ENCODE peak calls at places on chromosomes 12 and 14, in four cellular contexts. One of them, this sample, is unnamed.

GRCh38 chr14:21626491-21627230 is 8.1 kb downstream of the OR10G2 start:
- DNase-seq in stomach: no peak
- DNase-seq in left ventricle myocardium inferior: no peak
- DNase-seq in adrenal gland: no peak
- DNase-seq in this sample: no peak

GRCh38 chr14:44803239-44803905 is 158.4 kb downstream of the KLHL28 start:
- DNase-seq in left ventricle myocardium inferior: no peak
- DNase-seq in stomach: no peak
- DNase-seq in adrenal gland: no peak
- DNase-seq in this sample: no peak

GRCh38 chr14:100780246-100780645 is 45.7 kb upstream of the MEG3 start:
- DNase-seq in stomach: peak; percentile 23
- DNase-seq in left ventricle myocardium inferior: no peak
- DNase-seq in adrenal gland: no peak
- DNase-seq in this sample: no peak

GRCh38 chr12:95205685-95206084 is 11.6 kb downstream of the FGD6 start:
- DNase-seq in stomach: no peak
- DNase-seq in left ventricle myocardium inferior: no peak
- DNase-seq in adrenal gland: peak; percentile 60
- DNase-seq in this sample: no peak

GRCh38 chr12:106107566-106107965 is 31.2 kb downstream of the NUAK1 start:
- DNase-seq in adrenal gland: no peak
- DNase-seq in stomach: no peak
- DNase-seq in left ventricle myocardium inferior: no peak
- DNase-seq in this sample: no peak

GRCh38 chr14:28245216-28245615 is 521.4 kb upstream of the FOXG1 start:
- DNase-seq in left ventricle myocardium inferior: no peak
- DNase-seq in stomach: no peak
- DNase-seq in adrenal gland: no peak
- DNase-seq in this sample: no peak

GRCh38 chr14:24032727-24033418 is 18.9 kb upstream of the CARMIL3 start:
- DNase-seq in left ventricle myocardium inferior: no peak
- DNase-seq in stomach: peak; percentile 49
- DNase-seq in adrenal gland: peak; percentile 67
- DNase-seq in this sample: no peak

GRCh38 chr12:90253674-90254181 is 545.1 kb upstream of the ATP2B1 start:
- DNase-seq in left ventricle myocardium inferior: peak; percentile 57
- DNase-seq in stomach: peak; percentile 33
- DNase-seq in adrenal gland: peak; percentile 40
- DNase-seq in this sample: peak; percentile 75

GRCh38 chr12:104090685-104091084 is 26.4 kb downstream of the HCFC2 start:
- DNase-seq in adrenal gland: no peak
- DNase-seq in stomach: no peak
- DNase-seq in left ventricle myocardium inferior: no peak
- DNase-seq in this sample: no peak

GRCh38 chr14:38129705-38130104 is 78.0 kb upstream of the SSTR1 start:
- DNase-seq in left ventricle myocardium inferior: no peak
- DNase-seq in adrenal gland: no peak
- DNase-seq in stomach: no peak
- DNase-seq in this sample: no peak

GRCh38 chr14:38137005-38137404 is 70.7 kb upstream of the SSTR1 start:
- DNase-seq in adrenal gland: no peak
- DNase-seq in stomach: no peak
- DNase-seq in left ventricle myocardium inferior: no peak
- DNase-seq in this sample: no peak

GRCh38 chr14:38135096-38135495 is 72.6 kb upstream of the SSTR1 start:
- DNase-seq in stomach: no peak
- DNase-seq in left ventricle myocardium inferior: no peak
- DNase-seq in adrenal gland: no peak
- DNase-seq in this sample: no peak

GRCh38 chr14:38138581-38139138 is 69.0 kb upstream of the SSTR1 start:
- DNase-seq in stomach: no peak
- DNase-seq in adrenal gland: no peak
- DNase-seq in left ventricle myocardium inferior: no peak
- DNase-seq in this sample: no peak

DNA sequence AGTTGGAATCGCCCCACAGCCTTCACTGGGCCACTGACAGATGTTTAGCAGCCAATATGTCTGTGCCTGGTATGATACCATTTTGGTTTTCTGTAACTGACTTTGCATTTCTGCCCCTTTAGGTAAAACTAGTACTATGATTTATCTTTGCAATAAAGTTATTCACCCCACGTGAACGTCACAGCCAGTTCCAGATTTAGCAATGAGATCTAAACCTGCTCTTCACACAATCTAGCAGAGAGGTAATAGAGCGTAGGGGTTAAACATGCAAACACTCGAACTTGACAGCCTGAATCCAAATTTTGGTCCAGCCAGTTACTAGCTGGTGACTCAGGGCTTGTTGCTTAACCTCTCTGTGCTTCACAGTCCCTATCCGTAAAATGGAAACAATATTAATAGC is 73.1 kb upstream of the SSTR1 start:
- DNase-seq in adrenal gland: no peak
- DNase-seq in left ventricle myocardium inferior: no peak
- DNase-seq in stomach: no peak
- DNase-seq in this sample: no peak
- H3K27ac ChIP-seq in adrenal gland: no peak overlapping the region
- H3K27ac ChIP-seq in left ventricle myocardium inferior: no peak overlapping the region
- H3K27ac ChIP-seq in stomach: no peak overlapping the region
- H3K27ac ChIP-seq in this sample: no peak overlapping the region

DNA sequence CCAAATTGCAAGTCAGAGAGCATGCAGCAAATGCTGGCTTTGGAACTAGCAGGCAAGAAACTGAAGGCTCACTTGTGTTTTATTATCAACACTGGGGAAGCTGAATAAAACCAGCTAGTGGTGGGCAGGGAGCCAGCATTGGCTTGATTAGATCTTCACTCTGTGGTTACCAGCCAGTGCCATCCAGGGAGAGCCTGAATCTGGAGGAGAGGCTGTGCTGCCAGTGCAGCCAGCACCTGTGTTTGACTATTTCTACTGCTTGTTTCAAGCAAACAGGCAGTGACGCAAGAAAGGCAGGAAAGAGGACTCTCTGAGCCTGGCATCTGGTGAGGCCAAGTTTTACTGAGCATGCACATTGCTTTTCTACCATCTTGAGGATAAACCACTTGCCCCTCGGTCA is 247.0 kb downstream of the PHLDA1 start:
- DNase-seq in stomach: peak; percentile 96
- DNase-seq in left ventricle myocardium inferior: peak; percentile 30
- DNase-seq in adrenal gland: peak; percentile 49
- DNase-seq in this sample: no peak
- H3K27ac ChIP-seq in stomach: peak overlapping the region; percentile 53
- H3K27ac ChIP-seq in left ventricle myocardium inferior: no peak overlapping the region
- H3K27ac ChIP-seq in adrenal gland: no peak overlapping the region
- H3K27ac ChIP-seq in this sample: peak overlapping the region; percentile 98

GRCh38 chr14:75833326-75834020 is 148.3 kb downstream of the TGFB3 start:
- DNase-seq in stomach: no peak
- DNase-seq in left ventricle myocardium inferior: no peak
- DNase-seq in adrenal gland: no peak
- DNase-seq in this sample: no peak
- H3K27ac ChIP-seq in stomach: peak overlapping the region; percentile 75
- H3K27ac ChIP-seq in left ventricle myocardium inferior: peak overlapping the region; percentile 30
- H3K27ac ChIP-seq in adrenal gland: no peak overlapping the region
- H3K27ac ChIP-seq in this sample: no peak overlapping the region

GRCh38 chr12:210277-211141 is 3.4 kb downstream of the SLC6A12 start:
- DNase-seq in adrenal gland: no peak
- DNase-seq in left ventricle myocardium inferior: no peak
- DNase-seq in stomach: no peak
- DNase-seq in this sample: peak; percentile 16
- H3K27ac ChIP-seq in adrenal gland: no peak overlapping the region
- H3K27ac ChIP-seq in left ventricle myocardium inferior: no peak overlapping the region
- H3K27ac ChIP-seq in stomach: peak overlapping the region; percentile 57
- H3K27ac ChIP-seq in this sample: no peak overlapping the region

GRCh38 chr12:39235990-39236767 is 206.7 kb downstream of the KIF21A start:
- DNase-seq in stomach: no peak
- DNase-seq in left ventricle myocardium inferior: no peak
- DNase-seq in adrenal gland: no peak
- DNase-seq in this sample: no peak

GRCh38 chr12:39236994-39237393 is 205.9 kb downstream of the KIF21A start:
- DNase-seq in stomach: no peak
- DNase-seq in left ventricle myocardium inferior: no peak
- DNase-seq in adrenal gland: no peak
- DNase-seq in this sample: no peak

GRCh38 chr12:39239484-39240143 is 203.3 kb downstream of the KIF21A start:
- DNase-seq in left ventricle myocardium inferior: no peak
- DNase-seq in stomach: no peak
- DNase-seq in adrenal gland: no peak
- DNase-seq in this sample: no peak

GRCh38 chr12:39240573-39240972 is 202.3 kb downstream of the KIF21A start:
- DNase-seq in stomach: no peak
- DNase-seq in left ventricle myocardium inferior: no peak
- DNase-seq in adrenal gland: no peak
- DNase-seq in this sample: no peak

GRCh38 chr12:39240144-39240486 is 202.8 kb downstream of the KIF21A start:
- DNase-seq in left ventricle myocardium inferior: no peak
- DNase-seq in adrenal gland: no peak
- DNase-seq in stomach: no peak
- DNase-seq in this sample: no peak
- H3K27ac ChIP-seq in left ventricle myocardium inferior: no peak overlapping the region
- H3K27ac ChIP-seq in adrenal gland: no peak overlapping the region
- H3K27ac ChIP-seq in stomach: no peak overlapping the region
- H3K27ac ChIP-seq in this sample: no peak overlapping the region

DNA sequence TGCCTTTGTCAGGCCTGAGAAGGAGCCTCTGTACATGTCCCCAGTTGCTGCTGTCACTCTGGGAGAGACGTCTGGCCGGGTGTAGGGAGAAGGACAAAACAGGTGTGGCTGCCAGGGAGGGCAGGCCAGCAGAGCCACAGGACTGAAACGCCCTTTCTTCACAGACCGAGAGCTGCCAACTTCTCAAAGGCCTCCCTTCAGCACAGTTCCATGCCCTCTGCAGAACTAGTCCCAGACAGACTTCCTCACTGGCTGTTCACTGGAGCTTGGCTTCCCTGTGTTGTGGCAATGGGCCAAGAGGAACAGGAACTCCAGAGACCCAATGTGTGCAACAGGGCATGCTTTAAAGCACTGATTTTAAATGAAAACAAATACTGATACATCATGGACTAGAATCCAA is 50.7 kb upstream of the PNMA1 start:
- DNase-seq in left ventricle myocardium inferior: peak; percentile 64
- DNase-seq in adrenal gland: peak; percentile 83
- DNase-seq in stomach: peak; percentile 83
- DNase-seq in this sample: no peak
- H3K27ac ChIP-seq in left ventricle myocardium inferior: peak overlapping the region; percentile 100
- H3K27ac ChIP-seq in adrenal gland: no peak overlapping the region
- H3K27ac ChIP-seq in stomach: peak overlapping the region; percentile 90
- H3K27ac ChIP-seq in this sample: no peak overlapping the region

GRCh38 chr14:39113685-39114072 is 444 bp upstream of the GEMIN2 start:
- DNase-seq in stomach: no peak
- DNase-seq in adrenal gland: no peak
- DNase-seq in left ventricle myocardium inferior: no peak
- DNase-seq in this sample: no peak
- H3K27ac ChIP-seq in stomach: peak overlapping the region; percentile 86
- H3K27ac ChIP-seq in adrenal gland: peak overlapping the region; percentile 11
- H3K27ac ChIP-seq in left ventricle myocardium inferior: peak overlapping the region; percentile 81
- H3K27ac ChIP-seq in this sample: no peak overlapping the region

DNA sequence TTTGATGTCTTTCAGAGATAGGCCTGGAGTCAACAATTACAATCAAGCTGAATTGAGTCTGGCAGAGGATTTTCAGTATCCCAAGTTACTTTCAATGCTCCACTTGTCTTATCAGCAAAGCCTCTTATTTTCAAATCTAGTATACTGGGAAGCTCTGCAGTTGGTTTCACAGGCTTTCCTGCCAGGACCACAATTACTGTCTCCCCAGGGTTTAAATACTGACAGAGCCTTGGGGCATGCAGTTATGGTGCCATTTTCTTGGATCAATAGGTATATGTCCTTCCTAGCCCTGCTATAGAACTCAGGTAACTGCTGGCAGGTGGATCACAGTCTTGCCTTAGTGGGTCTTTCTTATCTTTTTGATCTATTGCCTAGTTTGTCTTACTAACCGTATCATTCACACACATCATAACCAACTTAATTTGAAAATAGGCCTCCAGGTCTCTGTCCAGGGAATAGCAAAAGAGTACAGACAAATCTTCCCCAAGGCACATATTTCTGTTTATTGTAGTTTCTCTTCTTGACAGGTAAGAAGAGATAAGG is 22.4 kb upstream of the RNU6-8 start:
- DNase-seq in stomach: no peak
- DNase-seq in left ventricle myocardium inferior: no peak
- DNase-seq in adrenal gland: no peak
- DNase-seq in this sample: no peak
- H3K27ac ChIP-seq in stomach: no peak overlapping the region
- H3K27ac ChIP-seq in left ventricle myocardium inferior: peak overlapping the region; percentile 66
- H3K27ac ChIP-seq in adrenal gland: no peak overlapping the region
- H3K27ac ChIP-seq in this sample: no peak overlapping the region